ENCODE peak calls at places on chromosomes 12 and 14, in eight cellular contexts. H, U, F, P, E, A, O and V are unnamed samples.

GRCh38 chr14:105184461-105184860 is 3.3 kb upstream of the NUDT14 start:
- DNase-seq in H (no peak), U (no peak), F (no peak), P (no peak), E (no peak), A (no peak), O (no peak), V (no peak)

GRCh38 chr12:123488539-123489230 is 30.7 kb downstream of the SNRNP35 start:
- DNase-seq in H (no peak), U (no peak), F (no peak), P (no peak), E (no peak), A (peak), O (no peak), V (no peak)

GRCh38 chr14:23351681-23352505 is 794 bp downstream of the SLC22A17 start:
- DNase-seq in H (no peak), U (no peak), F (no peak), P (no peak), E (peak), A (peak), O (no peak), V (no peak)

GRCh38 chr14:33617154-33617553 is 333.7 kb downstream of the EGLN3 start:
- DNase-seq in H (no peak), U (peak), F (no peak), P (peak), E (no peak), A (no peak), O (peak), V (no peak)

GRCh38 chr14:26925876-26926584 is 328.2 kb upstream of the NOVA1 start:
- DNase-seq in H (no peak), U (no peak), F (no peak), P (no peak), E (no peak), A (no peak), O (peak), V (no peak)

GRCh38 chr14:67573268-67574010 is 26.6 kb downstream of the PIGH start:
- DNase-seq in H (no peak), U (no peak), F (no peak), P (no peak), E (no peak), A (no peak), O (no peak), V (no peak)

GRCh38 chr12:116018282-116018681 is 259.2 kb downstream of the MED13L start:
- DNase-seq in H (no peak), U (no peak), F (no peak), P (no peak), E (no peak), A (no peak), O (no peak), V (no peak)

GRCh38 chr12:7989827-7990491 is 42.6 kb upstream of the FOXJ2 start:
- DNase-seq in H (no peak), U (no peak), F (no peak), P (no peak), E (peak), A (no peak), O (no peak), V (no peak)

GRCh38 chr12:2291182-2291832 is 238.5 kb downstream of the CACNA1C start:
- DNase-seq in H (peak), U (no peak), F (no peak), P (no peak), E (no peak), A (peak), O (peak), V (no peak)

GRCh38 chr14:28773176-28773575 is 6.6 kb downstream of the FOXG1 start:
- DNase-seq in H (no peak), U (no peak), F (no peak), P (no peak), E (no peak), A (no peak), O (no peak), V (no peak)

GRCh38 chr12:76202621-76203020 is 118.1 kb upstream of the NAP1L1 start:
- DNase-seq in H (no peak), U (no peak), F (no peak), P (no peak), E (no peak), A (no peak), O (no peak), V (no peak)

GRCh38 chr12:25276199-25276937 is 25.6 kb upstream of the KRAS start:
- DNase-seq in H (peak), U (peak), F (peak), P (peak), E (no peak), A (no peak), O (peak), V (no peak)

GRCh38 chr12:21710944-21711343 is 53.3 kb upstream of the LDHB start:
- DNase-seq in H (peak), U (peak), F (no peak), P (no peak), E (no peak), A (no peak), O (no peak), V (no peak)

GRCh38 chr14:88036422-88036821 is 31.5 kb downstream of the GPR65 start:
- DNase-seq in H (no peak), U (no peak), F (no peak), P (no peak), E (no peak), A (no peak), O (no peak), V (no peak)

GRCh38 chr14:60649815-60650381 is 621 bp upstream of the SIX1 start:
- DNase-seq in H (no peak), U (no peak), F (no peak), P (no peak), E (no peak), A (no peak), O (peak), V (no peak)

GRCh38 chr12:67019070-67019469 is 250.1 kb upstream of the CAND1 start:
- DNase-seq in H (no peak), U (no peak), F (no peak), P (no peak), E (no peak), A (no peak), O (peak), V (no peak)

GRCh38 chr12:54352022-54352531 is 12.2 kb downstream of the GPR84 start:
- DNase-seq in H (no peak), U (no peak), F (no peak), P (peak), E (peak), A (peak), O (peak), V (peak)

GRCh38 chr14:70073924-70074566 is 114.7 kb downstream of the SLC8A3 start:
- DNase-seq in H (peak), U (no peak), F (peak), P (peak), E (no peak), A (peak), O (peak), V (peak)

GRCh38 chr12:51076235-51076930 is 7.0 kb downstream of the CSRNP2 start:
- DNase-seq in H (no peak), U (no peak), F (no peak), P (no peak), E (no peak), A (no peak), O (no peak), V (no peak)

GRCh38 chr14:94764573-94764972 is 5.3 kb downstream of the GSC start:
- DNase-seq in H (no peak), U (no peak), F (no peak), P (no peak), E (no peak), A (no peak), O (no peak), V (no peak)

GRCh38 chr12:31220061-31220460 is 105.9 kb downstream of the SINHCAF start:
- DNase-seq in H (no peak), U (no peak), F (no peak), P (no peak), E (no peak), A (no peak), O (no peak), V (no peak)

GRCh38 chr12:64169999-64170398 is 52.1 kb downstream of the KICS2 start:
- DNase-seq in H (no peak), U (no peak), F (no peak), P (no peak), E (no peak), A (no peak), O (peak), V (no peak)